ENCODE peak calls at places on chromosomes 3 and 15, in nine cellular contexts. J, Y, D, S, Z, F, E, X and K are unnamed samples.

GRCh38 chr3:57727096-57727495 is 29.0 kb upstream of the SLMAP start:
- DNase-seq in J (no peak), Y (no peak), D (no peak), S (no peak), Z (no peak), F (no peak), E (no peak), X (no peak), K (no peak)

GRCh38 chr3:69058180-69058946 is 6.2 kb upstream of the TMF1 start:
- DNase-seq in J (no peak), Y (no peak), D (no peak), S (no peak), Z (no peak), F (no peak), E (no peak), X (peak; percentile 29), K (no peak)

GRCh38 chr3:156948402-156949210 is 122.5 kb downstream of the LEKR1 start:
- DNase-seq in J (no peak), Y (no peak), D (no peak), S (no peak), Z (no peak), F (no peak), E (no peak), X (no peak), K (no peak)

GRCh38 chr3:29705906-29706507 is 425.1 kb downstream of the RBMS3 start:
- DNase-seq in J (no peak), Y (no peak), D (no peak), S (no peak), Z (no peak), F (no peak), E (no peak), X (no peak), K (no peak)

GRCh38 chr3:127389415-127389814 is 101.6 kb upstream of the PRR20G start:
- DNase-seq in J (no peak), Y (peak; percentile 37), D (peak; percentile 35), S (no peak), Z (no peak), F (no peak), E (no peak), X (no peak), K (no peak)

GRCh38 chr3:121096968-121097367 is 189.0 kb downstream of the STXBP5L start:
- DNase-seq in J (no peak), Y (no peak), D (no peak), S (no peak), Z (no peak), F (no peak), E (no peak), X (no peak), K (no peak)

GRCh38 chr15:75723847-75724660 is 11.4 kb upstream of the CSPG4 start:
- DNase-seq in J (no peak), Y (peak; percentile 97), D (peak; percentile 96), S (peak; percentile 81), Z (peak; percentile 84), F (peak; percentile 97), E (peak; percentile 82), X (peak; percentile 89), K (peak; percentile 84)

GRCh38 chr3:133934996-133935842 is 39.5 kb upstream of the RAB6B start:
- DNase-seq in J (no peak), Y (no peak), D (peak; percentile 51), S (no peak), Z (no peak), F (no peak), E (no peak), X (no peak), K (peak; percentile 1)

GRCh38 chr3:155890671-155891190 is 20.3 kb downstream of the GMPS start:
- DNase-seq in J (no peak), Y (peak; percentile 18), D (no peak), S (no peak), Z (no peak), F (no peak), E (peak; percentile 78), X (no peak), K (no peak)

GRCh38 chr15:101651753-101652097 is 456 bp downstream of the TM2D3 start:
- DNase-seq in J (no peak), Y (peak; percentile 66), D (no peak), S (no peak), Z (no peak), F (peak; percentile 68), E (no peak), X (no peak), K (no peak)

GRCh38 chr3:57091471-57091870 is 31.0 kb downstream of the SPATA12 start:
- DNase-seq in J (no peak), Y (no peak), D (no peak), S (no peak), Z (no peak), F (no peak), E (no peak), X (no peak), K (no peak)

GRCh38 chr3:157436583-157437300 is at the start of gene PTX3:
- DNase-seq in J (no peak), Y (peak; percentile 36), D (no peak), S (peak; percentile 57), Z (peak; percentile 72), F (no peak), E (no peak), X (no peak), K (peak; percentile 58)

GRCh38 chr15:91348812-91349500 is 248.9 kb downstream of the SV2B start:
- DNase-seq in J (no peak), Y (no peak), D (no peak), S (no peak), Z (no peak), F (no peak), E (no peak), X (no peak), K (no peak)

GRCh38 chr15:95106781-95107180 is 875.4 kb downstream of the MCTP2 start:
- DNase-seq in J (no peak), Y (no peak), D (no peak), S (no peak), Z (no peak), F (no peak), E (no peak), X (no peak), K (no peak)

GRCh38 chr3:136044980-136045745 is 79.6 kb downstream of the PPP2R3A start:
- DNase-seq in J (no peak), Y (no peak), D (no peak), S (no peak), Z (no peak), F (no peak), E (no peak), X (no peak), K (no peak)

DNA sequence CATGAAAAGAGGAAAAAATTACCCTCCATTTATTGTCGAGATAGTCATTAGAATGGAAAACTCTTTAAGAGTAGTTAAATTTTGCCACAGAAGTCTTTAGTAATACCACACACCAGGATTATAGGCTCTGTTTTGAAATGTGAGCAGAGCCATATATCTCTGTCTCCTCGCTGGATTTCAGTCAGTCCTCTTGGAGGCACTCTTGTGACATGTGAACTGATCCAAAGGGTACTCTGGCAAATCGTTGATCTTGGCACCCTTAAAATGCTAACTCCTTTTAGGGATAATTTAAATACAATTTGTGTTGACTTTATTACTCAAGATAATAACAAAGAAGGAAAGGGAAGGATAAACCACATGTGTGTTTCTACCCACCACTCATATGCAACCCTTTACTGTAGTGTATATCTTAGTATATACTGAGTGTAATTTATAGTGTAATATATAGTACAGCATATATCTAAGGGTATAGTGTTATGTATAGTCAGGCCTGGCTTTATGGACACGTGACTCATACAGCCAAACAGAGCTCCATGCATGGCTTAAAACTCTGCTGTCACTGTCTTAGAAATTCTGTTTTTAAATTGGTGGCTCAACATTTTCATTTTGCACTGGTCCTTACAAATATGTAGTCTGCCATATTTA is 12.3 kb upstream of the KPNA4 start:
- DNase-seq in J (no peak), Y (peak; percentile 4), D (no peak), S (no peak), Z (no peak), F (no peak), E (no peak), X (no peak), K (peak; percentile 53)
- TF ChIP-seq CTCF in J (no peak), Y (no peak), D (no peak), S (no peak), Z (peak; percentile 25), F (peak; percentile 49), E (no peak), X (no peak), K (peak; percentile 38)

DNA sequence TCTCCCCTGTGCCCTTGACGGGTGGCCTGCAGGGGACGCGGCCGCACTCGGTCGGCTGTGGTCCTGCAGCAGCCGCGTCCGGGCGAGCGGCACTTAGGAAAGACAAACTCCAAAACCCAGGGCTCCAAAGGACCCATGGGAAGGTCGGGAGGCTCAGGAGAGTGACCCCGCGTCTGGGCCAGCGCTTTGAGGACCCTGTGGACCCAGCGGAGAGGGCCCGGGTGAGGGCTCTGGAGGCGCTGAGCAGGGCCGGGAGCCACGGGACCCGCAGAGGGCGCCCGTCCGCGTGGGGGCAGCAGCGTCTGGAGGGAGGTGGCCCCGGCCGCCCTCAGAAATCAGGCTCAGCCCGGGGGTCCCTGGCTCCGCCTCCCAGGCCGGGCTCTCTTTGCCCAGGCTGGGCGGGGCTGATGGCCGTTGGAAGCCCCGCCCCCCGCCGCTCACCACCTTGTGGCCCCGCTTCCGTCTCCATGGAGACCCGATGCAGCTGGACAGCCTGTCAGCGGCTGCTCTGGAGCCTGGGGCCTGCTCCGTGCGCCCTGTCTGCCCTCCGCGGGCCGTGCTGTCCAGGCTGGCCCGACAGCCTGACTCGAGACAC is 34.6 kb upstream of the RPL32 start:
- DNase-seq in J (no peak), Y (no peak), D (no peak), S (no peak), Z (no peak), F (no peak), E (peak; percentile 93), X (peak; percentile 54), K (peak; percentile 19)
- TF ChIP-seq CTCF in J (no peak), Y (no peak), D (no peak), S (no peak), Z (no peak), F (peak; percentile 23), E (peak; percentile 44), X (peak; percentile 40), K (no peak)

DNA sequence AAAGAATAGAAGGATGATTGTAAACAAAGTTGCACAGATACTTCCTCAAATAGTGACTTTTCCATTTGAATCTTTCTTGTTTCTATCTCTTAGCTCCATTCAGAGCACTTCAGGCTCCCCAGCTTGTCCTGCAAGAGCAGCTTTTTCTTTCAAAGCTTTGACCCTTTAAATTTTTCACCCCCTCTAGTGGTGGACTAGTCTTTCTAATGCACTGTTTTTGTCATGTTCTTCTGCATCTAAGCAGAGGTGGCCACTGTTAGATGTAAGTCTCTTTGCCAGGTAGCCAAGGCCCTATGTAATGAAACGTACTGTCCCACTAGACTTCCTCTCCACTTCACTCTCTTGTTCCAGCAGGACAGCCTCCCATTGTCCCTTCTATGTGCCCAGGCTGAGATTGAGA is 74.0 kb upstream of the MANF start:
- DNase-seq in J (no peak), Y (peak; percentile 14), D (no peak), S (no peak), Z (no peak), F (peak; percentile 20), E (peak; percentile 11), X (peak; percentile 31), K (no peak)
- TF ChIP-seq CTCF in J (no peak), Y (peak; percentile 22), D (no peak), S (no peak), Z (peak; percentile 62), F (peak; percentile 40), E (peak; percentile 13), X (peak; percentile 36), K (peak; percentile 39)

DNA sequence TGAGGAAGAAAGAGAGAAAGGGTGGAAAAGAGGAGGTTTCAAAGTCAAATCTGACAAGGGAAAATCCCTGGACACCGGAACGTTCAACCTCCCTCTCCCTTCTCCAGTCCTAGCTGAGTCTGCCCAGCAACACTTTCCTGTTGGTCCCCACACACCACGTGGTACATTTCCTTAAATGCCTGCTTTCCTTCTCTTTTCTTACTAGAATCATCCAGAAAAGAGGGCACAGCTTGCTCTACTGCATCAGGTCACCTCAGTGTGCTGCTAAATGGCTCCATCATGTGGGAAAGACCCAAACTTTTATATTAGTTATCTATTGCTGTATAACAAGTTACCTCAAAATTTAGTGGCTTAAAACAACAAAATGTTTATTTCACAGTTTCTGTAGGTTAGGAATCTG is 181.2 kb downstream of the NECTIN3 start:
- DNase-seq in J (no peak), Y (peak; percentile 5), D (no peak), S (peak; percentile 44), Z (no peak), F (no peak), E (no peak), X (no peak), K (peak; percentile 30)
- TF ChIP-seq CTCF in J (no peak), Y (no peak), D (no peak), S (no peak), Z (no peak), F (no peak), E (no peak), X (no peak), K (no peak)